ENCODE peak calls at places on chromosomes 16 and 17, in nine cellular contexts. K is endothelial cell of umbilical vein, Z is upper lobe of left lung, N is prostate gland, M is GM12891, W is transverse colon, X is HepG2, C is vagina, R is HL-60. P is an unnamed sample.

GRCh38 chr17:59427425-59427921 is 96.0 kb downstream of the YPEL2 start:
- DNase-seq in Z (no peak), W (no peak), X (no peak), K (peak), R (no peak), M (no peak), N (no peak), C (no peak), P (no peak)

GRCh38 chr16:1188781-1189189 is 35.9 kb downstream of the CACNA1H start:
- DNase-seq in W (peak), R (peak), C (no peak), N (peak), K (peak), X (no peak), Z (no peak), M (peak), P (peak)

GRCh38 chr16:85444879-85445778 is 168.0 kb upstream of the GSE1 start:
- DNase-seq in C (no peak), X (no peak), Z (no peak), N (peak), K (no peak), W (peak), R (no peak), M (no peak), P (peak)

GRCh38 chr17:80029235-80029974 is 6.3 kb downstream of the TBC1D16 start:
- DNase-seq in W (peak), M (no peak), C (no peak), N (no peak), K (peak), X (no peak), Z (no peak), R (no peak), P (peak)

GRCh38 chr17:57948555-57949420 is 6.4 kb downstream of the CUEDC1 start:
- DNase-seq in M (no peak), X (no peak), K (peak), C (no peak), N (no peak), Z (no peak), W (no peak), R (peak), P (no peak)

GRCh38 chr16:85055503-85056210 is 28.1 kb downstream of the KIAA0513 start:
- DNase-seq in W (peak), X (peak), K (peak), C (no peak), Z (no peak), R (peak), N (peak), M (peak), P (peak)

GRCh38 chr16:83878838-83879237 is 20.1 kb upstream of the MLYCD start:
- DNase-seq in R (peak), M (no peak), C (no peak), Z (no peak), K (peak), N (peak), W (no peak), X (peak), P (no peak)

GRCh38 chr16:2514333-2515179 is 804 bp downstream of the ATP6V0C start:
- DNase-seq in Z (peak), K (no peak), R (peak), M (no peak), X (no peak), W (no peak), N (no peak), C (no peak), P (peak)

GRCh38 chr17:27747462-27748359 is 52.6 kb downstream of the NOS2 start:
- DNase-seq in W (no peak), R (no peak), K (no peak), Z (no peak), N (no peak), C (peak), M (no peak), X (no peak), P (no peak)

GRCh38 chr17:2792541-2793169 is 3.6 kb upstream of the RAP1GAP2 start:
- DNase-seq in M (no peak), R (no peak), Z (no peak), W (no peak), K (no peak), N (no peak), C (no peak), X (no peak), P (no peak)

GRCh38 chr16:64695684-64696083 is 426.2 kb downstream of the CDH11 start:
- DNase-seq in N (no peak), K (no peak), W (no peak), X (no peak), Z (no peak), R (no peak), M (no peak), C (no peak), P (no peak)

GRCh38 chr17:32504166-32504990 is 17.6 kb downstream of the CDK5R1 start:
- DNase-seq in N (no peak), R (peak), Z (peak), X (no peak), K (no peak), C (no peak), W (no peak), M (no peak), P (no peak)

GRCh38 chr16:57389087-57389468 is 15.5 kb upstream of the CCL17 start:
- DNase-seq in K (no peak), N (no peak), R (no peak), C (no peak), X (no peak), W (no peak), M (no peak), Z (no peak), P (no peak)

GRCh38 chr16:57385083-57385482 is 12.8 kb downstream of the CX3CL1 start:
- DNase-seq in N (no peak), Z (no peak), W (no peak), K (no peak), C (no peak), M (no peak), X (no peak), R (no peak), P (no peak)

GRCh38 chr16:57386381-57386951 is 14.2 kb downstream of the CX3CL1 start:
- DNase-seq in R (no peak), X (no peak), Z (no peak), K (no peak), C (no peak), W (no peak), M (no peak), N (no peak), P (no peak)

GRCh38 chr16:57388359-57389086 is 16.0 kb upstream of the CCL17 start:
- DNase-seq in C (no peak), M (no peak), X (no peak), R (no peak), Z (no peak), N (no peak), K (peak), W (no peak), P (no peak)

GRCh38 chr16:57387598-57388354 is 15.5 kb downstream of the CX3CL1 start:
- DNase-seq in Z (no peak), R (no peak), X (no peak), N (no peak), K (no peak), M (no peak), C (no peak), W (no peak), P (no peak)
- TF ChIP-seq POLR2AphosphoS5 in Z (no peak), R (no peak), X (no peak), N (no peak), K (no peak), M (peak), C (no peak), W (no peak), P (no peak)

GRCh38 chr17:79006794-79007503 is 2.6 kb downstream of the CANT1 start:
- DNase-seq in N (no peak), K (no peak), C (no peak), X (no peak), W (no peak), Z (no peak), R (no peak), M (no peak), P (no peak)

GRCh38 chr17:79007504-79008381 is 1.8 kb downstream of the CANT1 start:
- DNase-seq in M (no peak), Z (no peak), W (peak), R (no peak), K (no peak), C (no peak), N (no peak), X (no peak), P (no peak)

GRCh38 chr17:79005063-79005861 is 4.3 kb downstream of the CANT1 start:
- DNase-seq in C (no peak), Z (no peak), R (no peak), N (peak), X (no peak), K (peak), M (no peak), W (peak), P (peak)

GRCh38 chr17:79003661-79004411 is 5.7 kb downstream of the CANT1 start:
- DNase-seq in R (no peak), W (peak), M (no peak), K (no peak), N (no peak), C (no peak), Z (no peak), X (no peak), P (no peak)

DNA sequence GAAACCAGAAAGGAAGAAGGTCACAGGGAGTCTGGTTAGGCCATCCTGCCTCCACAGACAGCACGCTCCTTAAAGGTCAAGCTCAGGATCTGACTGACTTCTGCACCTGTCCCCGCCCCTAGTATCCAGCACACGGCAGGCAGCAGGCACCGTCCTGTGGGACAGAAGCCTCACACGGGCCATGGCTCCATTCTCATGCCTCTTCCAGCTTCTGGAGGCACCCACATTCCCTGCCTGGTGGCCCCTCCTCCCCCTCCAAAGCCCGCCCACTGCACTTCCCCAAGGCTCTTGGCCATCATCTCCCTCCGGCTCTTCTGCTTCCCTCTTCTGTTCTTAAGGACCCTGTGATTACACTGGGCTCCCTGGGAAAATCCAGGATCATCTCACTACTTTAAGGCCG is 3.6 kb downstream of the CANT1 start:
- DNase-seq in N (no peak), R (no peak), C (no peak), M (no peak), W (peak), X (no peak), K (no peak), Z (no peak), P (no peak)
- TF ChIP-seq POLR2AphosphoS5 in N (no peak), R (no peak), C (no peak), M (no peak), W (no peak), X (no peak), K (no peak), Z (no peak), P (no peak)

GRCh38 chr16:48384305-48384981 is 770 bp downstream of the SIAH1 start:
- DNase-seq in C (no peak), N (no peak), W (peak), Z (peak), K (peak), X (peak), M (peak), R (peak), P (peak)

GRCh38 chr16:48383204-48383876 is 1.9 kb downstream of the SIAH1 start:
- DNase-seq in Z (no peak), W (no peak), N (no peak), K (no peak), R (no peak), C (no peak), M (no peak), X (no peak), P (no peak)

GRCh38 chr16:48384982-48385271 is 286 bp downstream of the SIAH1 start:
- DNase-seq in K (no peak), Z (no peak), M (peak), X (no peak), C (no peak), N (no peak), R (no peak), W (no peak), P (no peak)

GRCh38 chr16:48385272-48385953 is at the start of gene SIAH1:
- DNase-seq in X (peak), W (peak), Z (peak), K (peak), M (peak), N (peak), C (no peak), R (peak), P (peak)

GRCh38 chr16:48383877-48384304 is 1.3 kb downstream of the SIAH1 start:
- DNase-seq in K (peak), C (no peak), M (no peak), X (peak), W (peak), Z (no peak), R (peak), N (peak), P (no peak)
- TF ChIP-seq POLR2AphosphoS5 in K (no peak), C (no peak), M (no peak), X (peak), W (no peak), Z (no peak), R (no peak), N (peak), P (no peak)

GRCh38 chr16:70715113-70715711 is 29.4 kb upstream of the MTSS2 start:
- DNase-seq in X (no peak), R (no peak), C (no peak), N (peak), W (peak), Z (peak), M (no peak), K (no peak), P (peak)
- TF ChIP-seq POLR2AphosphoS5 in X (no peak), R (no peak), C (peak), N (peak), W (peak), Z (peak), M (no peak), K (no peak), P (peak)

GRCh38 chr16:72291531-72291981 is 119.6 kb upstream of the PMFBP1 start:
- DNase-seq in Z (no peak), N (no peak), X (peak), R (no peak), C (no peak), M (no peak), W (no peak), K (peak), P (no peak)
- TF ChIP-seq POLR2AphosphoS5 in Z (no peak), N (peak), X (no peak), R (no peak), C (no peak), M (no peak), W (peak), K (peak), P (no peak)

DNA sequence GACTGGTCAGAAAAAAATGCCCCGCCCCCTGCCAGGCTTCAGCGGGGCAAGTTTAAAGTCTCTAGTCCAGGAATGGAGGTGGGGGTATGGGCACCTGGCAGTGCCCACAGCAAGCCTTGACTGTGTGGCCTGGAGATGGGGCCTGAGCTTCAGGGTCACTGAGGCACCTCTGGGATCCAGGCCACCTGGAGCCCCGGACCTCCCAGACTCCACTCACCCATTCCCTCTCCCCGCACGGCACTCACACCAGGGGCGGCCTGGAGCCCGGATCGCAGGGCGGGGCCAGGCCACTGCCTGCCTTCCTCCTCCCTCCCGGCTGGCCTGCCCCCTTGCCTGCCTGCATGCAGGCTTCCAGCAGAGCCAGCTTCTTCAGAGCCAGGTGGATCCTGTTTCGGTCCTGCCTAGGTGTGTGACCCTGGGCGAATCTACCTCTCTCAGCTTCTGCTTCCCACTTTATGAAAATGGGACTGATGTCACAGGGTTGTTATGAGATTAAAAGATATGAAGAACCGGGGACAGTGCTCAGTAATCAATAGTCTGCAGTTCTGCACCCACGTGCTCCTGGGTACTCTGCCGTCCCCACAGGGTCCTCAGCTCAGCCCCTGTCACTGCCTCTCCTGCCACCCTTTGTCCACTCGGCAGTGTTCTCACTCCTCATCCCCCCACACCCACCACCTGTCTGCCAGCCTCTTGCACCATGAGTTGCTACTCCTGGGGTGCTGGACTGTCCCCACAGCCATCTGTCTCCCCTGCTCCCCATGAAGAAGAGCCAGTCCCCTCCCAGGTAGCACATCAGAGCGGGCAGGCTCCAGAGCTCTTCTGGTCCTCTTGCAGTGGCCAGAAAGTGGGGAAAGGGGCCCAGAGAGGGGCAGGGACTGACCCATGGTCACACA is 1.2 kb upstream of the TCAP start:
- DNase-seq in Z (peak), M (no peak), R (no peak), K (no peak), W (peak), N (no peak), C (no peak), X (peak), P (peak)
- TF ChIP-seq POLR2AphosphoS5 in Z (no peak), M (no peak), R (no peak), K (no peak), W (no peak), N (no peak), C (no peak), X (no peak), P (peak)

GRCh38 chr17:50290074-50290702 is 15.9 kb downstream of the TMEM92 start:
- DNase-seq in C (no peak), W (peak), Z (no peak), X (no peak), N (peak), R (peak), K (peak), M (no peak), P (peak)
- TF ChIP-seq POLR2AphosphoS5 in C (peak), W (peak), Z (peak), X (no peak), N (peak), R (peak), K (peak), M (no peak), P (peak)

GRCh38 chr16:25771216-25771615 is 79.5 kb downstream of the HS3ST4 start:
- DNase-seq in R (no peak), X (no peak), K (no peak), W (no peak), M (no peak), Z (no peak), N (no peak), C (no peak), P (no peak)

DNA sequence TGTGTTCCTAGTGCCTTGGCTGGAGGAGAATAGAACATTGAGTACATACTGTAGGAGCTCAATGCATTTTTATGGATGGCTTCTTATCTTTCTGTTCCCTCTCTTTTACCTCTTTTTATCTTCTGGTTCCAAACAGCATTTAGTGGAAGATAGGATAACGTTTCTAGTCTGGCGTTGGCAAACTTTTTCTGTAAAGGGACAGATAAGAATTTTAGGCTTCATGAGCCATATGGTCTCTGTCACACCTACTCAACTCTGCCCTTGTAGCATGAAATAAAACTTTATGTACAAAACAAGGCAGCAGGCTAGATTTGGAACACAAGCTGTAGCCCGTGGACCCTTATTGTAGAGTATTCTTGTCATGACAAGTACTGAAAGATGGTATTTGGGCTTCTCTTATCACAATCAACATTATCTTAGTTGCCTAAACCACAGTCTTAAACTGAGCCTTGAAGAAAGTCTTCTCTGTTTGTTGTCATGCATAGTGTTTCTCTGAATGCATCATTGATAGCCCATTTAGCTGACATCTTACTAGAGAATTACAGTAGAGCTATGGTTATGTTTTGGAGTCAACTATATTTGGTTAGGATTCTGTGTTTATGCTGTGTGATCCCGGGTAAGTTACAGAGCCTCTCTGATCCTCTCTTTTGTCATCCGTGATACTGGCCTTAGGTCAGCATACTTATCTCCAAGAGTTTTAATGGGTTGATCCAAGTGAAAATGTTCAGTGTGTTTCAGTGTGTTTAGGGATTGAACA is 80.2 kb downstream of the HS3ST4 start:
- DNase-seq in W (no peak), Z (no peak), R (no peak), X (no peak), C (no peak), N (no peak), K (no peak), M (no peak), P (no peak)
- TF ChIP-seq POLR2AphosphoS5 in W (no peak), Z (no peak), R (no peak), X (no peak), C (no peak), N (no peak), K (no peak), M (no peak), P (no peak)

GRCh38 chr16:89922884-89923639 is at the start of gene TUBB3:
- DNase-seq in Z (peak), R (no peak), K (peak), C (no peak), N (peak), X (peak), W (peak), M (peak), P (peak)

GRCh38 chr16:89921699-89922476 is 1.3 kb upstream of the TUBB3 start:
- DNase-seq in K (peak), M (no peak), N (no peak), Z (peak), X (peak), C (no peak), R (no peak), W (peak), P (peak)

GRCh38 chr16:89923640-89924297 is 627 bp downstream of the TUBB3 start:
- DNase-seq in X (peak), W (no peak), Z (no peak), N (no peak), C (no peak), R (no peak), M (no peak), K (no peak), P (no peak)

GRCh38 chr16:89921131-89921698 is 1.9 kb upstream of the TUBB3 start:
- DNase-seq in C (no peak), Z (no peak), R (no peak), W (no peak), M (no peak), X (peak), K (no peak), N (no peak), P (no peak)

GRCh38 chr16:89922477-89922883 is 662 bp upstream of the TUBB3 start:
- DNase-seq in C (no peak), W (peak), N (no peak), M (no peak), K (peak), R (no peak), X (peak), Z (no peak), P (peak)
- TF ChIP-seq POLR2AphosphoS5 in C (peak), W (peak), N (no peak), M (no peak), K (peak), R (no peak), X (no peak), Z (no peak), P (peak)

P was measured in stomach.